ENCODE peak calls at places on chromosomes 4 and X, in four cellular contexts. K, P, J and U are unnamed samples.

GRCh38 chrX:9539611-9540387 is 74.9 kb downstream of the TBL1X start:
- DNase-seq in J (no peak), P (peak; percentile 3), K (no peak), U (no peak)

GRCh38 chrX:34578237-34578636 is 78.8 kb downstream of the TMEM47 start:
- DNase-seq in J (peak; percentile 14), K (no peak), P (peak; percentile 36), U (peak; percentile 38)

GRCh38 chr4:153148796-153149195 is 55.4 kb upstream of the TRIM2 start:
- DNase-seq in K (no peak), J (no peak), P (no peak), U (no peak)

GRCh38 chr4:113328514-113328913 is 279.1 kb downstream of the ANK2 start:
- DNase-seq in P (peak; percentile 25), J (no peak), K (no peak), U (no peak)

GRCh38 chrX:134457708-134458107 is 2.3 kb upstream of the HPRT1 start:
- DNase-seq in K (no peak), J (no peak), P (no peak), U (no peak)

GRCh38 chr4:121126449-121127006 is 37.6 kb downstream of the TNIP3 start:
- DNase-seq in J (no peak), K (no peak), P (no peak), U (no peak)

GRCh38 chrX:1093112-1093511 is 119.3 kb downstream of the CRLF2 start:
- DNase-seq in K (peak; percentile 55), J (no peak), P (no peak), U (no peak)

GRCh38 chr4:56728512-56728911 is 47.4 kb upstream of the HOPX start:
- DNase-seq in P (peak; percentile 86), K (no peak), J (peak; percentile 50), U (peak; percentile 100)

GRCh38 chr4:127965803-127966175 is 583 bp downstream of the ABHD18 start:
- DNase-seq in K (peak; percentile 78), P (peak; percentile 62), J (peak; percentile 32), U (no peak)

GRCh38 chr4:186699298-186699697 is 24.4 kb downstream of the FAT1 start:
- DNase-seq in P (peak; percentile 87), J (no peak), K (no peak), U (no peak)

GRCh38 chr4:112181358-112182000 is 36.2 kb downstream of the FAM241A start:
- DNase-seq in J (no peak), P (peak; percentile 17), K (no peak), U (no peak)

GRCh38 chrX:1419545-1420355 is 27.8 kb upstream of the SLC25A6 start:
- DNase-seq in J (peak; percentile 11), K (no peak), P (no peak), U (no peak)

GRCh38 chr4:13570916-13571315 is 26.6 kb upstream of the NKX3-2 start:
- DNase-seq in J (no peak), K (no peak), P (no peak), U (no peak)

GRCh38 chrX:67587946-67588624 is 44.3 kb downstream of the AR start:
- DNase-seq in J (peak; percentile 7), K (no peak), P (peak; percentile 59), U (no peak)

GRCh38 chr4:115110191-115111166 is 2.9 kb downstream of the NDST4 start:
- DNase-seq in K (no peak), P (no peak), J (no peak), U (no peak)

GRCh38 chrX:152632445-152633097 is 5.1 kb upstream of the GABRQ start:
- DNase-seq in P (peak; percentile 40), J (peak; percentile 37), K (no peak), U (peak; percentile 34)

GRCh38 chrX:3271485-3272186 is 74.8 kb downstream of the MXRA5 start:
- DNase-seq in P (peak; percentile 74), J (peak; percentile 54), K (no peak), U (peak; percentile 50)

GRCh38 chrX:24668111-24668510 is 21.0 kb upstream of the PCYT1B start:
- DNase-seq in P (no peak), J (no peak), K (no peak), U (peak; percentile 23)

GRCh38 chr4:116520886-116521285 is 564.5 kb downstream of the TRAM1L1 start:
- DNase-seq in J (no peak), P (no peak), K (no peak), U (no peak)

GRCh38 chr4:176526704-176527103 is 206.9 kb downstream of the SPCS3 start:
- DNase-seq in K (no peak), P (no peak), J (no peak), U (no peak)

GRCh38 chrX:107684956-107685385 is 56.7 kb downstream of the PRPS1 start:
- DNase-seq in K (no peak), J (no peak), P (peak; percentile 87), U (peak; percentile 53)

GRCh38 chr4:6885953-6886557 is 23.6 kb upstream of the TBC1D14 start:
- DNase-seq in P (peak; percentile 47), J (peak; percentile 79), K (no peak), U (peak; percentile 64)

GRCh38 chrX:153873282-153874090 is 12.5 kb downstream of the L1CAM start:
- DNase-seq in K (no peak), P (no peak), J (no peak), U (no peak)

GRCh38 chrX:148380614-148381561 is 119.5 kb upstream of the AFF2 start:
- DNase-seq in J (peak; percentile 11), K (no peak), P (no peak), U (no peak)

GRCh38 chr4:15901996-15902395 is 36.5 kb downstream of the FGFBP1 start:
- DNase-seq in J (no peak), P (peak; percentile 43), K (no peak), U (no peak)

GRCh38 chrX:125266153-125266660 is 53.5 kb upstream of the TEX13C start:
- DNase-seq in J (no peak), P (no peak), K (no peak), U (no peak)

GRCh38 chr4:146122398-146122797 is 53.1 kb upstream of the LSM6 start:
- DNase-seq in P (no peak), K (no peak), J (no peak), U (no peak)

GRCh38 chr4:107719211-107719926 is 665 bp downstream of the PAPSS1 start:
- DNase-seq in P (peak; percentile 68), K (no peak), J (peak; percentile 35), U (peak; percentile 40)

GRCh38 chrX:42755820-42756219 is 22.1 kb downstream of the PPP1R2C start:
- DNase-seq in J (peak; percentile 74), K (no peak), P (peak; percentile 58), U (peak; percentile 58)

GRCh38 chr4:5137927-5138326 is 86.6 kb downstream of the STK32B start:
- DNase-seq in P (no peak), K (no peak), J (peak; percentile 55), U (no peak)

GRCh38 chr4:141275834-141276233 is 55.1 kb downstream of the ZNF330 start:
- DNase-seq in K (no peak), P (peak; percentile 27), J (peak; percentile 72), U (peak; percentile 40)

GRCh38 chr4:81954266-81954665 is 419.5 kb downstream of the HNRNPD start:
- DNase-seq in K (no peak), J (no peak), P (no peak), U (no peak)

GRCh38 chr4:15725608-15726007 is 22.7 kb downstream of the BST1 start:
- DNase-seq in P (no peak), K (no peak), J (no peak), U (peak; percentile 82)

GRCh38 chrX:98067611-98068010 is 1183.9 kb downstream of the RPA4 start:
- DNase-seq in P (peak; percentile 14), K (no peak), J (peak; percentile 4), U (peak; percentile 20)

GRCh38 chrX:12463052-12463451 is 324.8 kb downstream of the FRMPD4 start:
- DNase-seq in P (no peak), K (no peak), J (no peak), U (no peak)

GRCh38 chr4:2304877-2305561 is 43.1 kb upstream of the MXD4 start:
- DNase-seq in K (no peak), J (peak; percentile 6), P (no peak), U (no peak)

GRCh38 chr4:10093801-10094552 is 22.6 kb downstream of the WDR1 start:
- DNase-seq in J (peak; percentile 79), K (no peak), P (no peak), U (peak; percentile 91)

GRCh38 chrX:6990552-6991193 is 156.8 kb upstream of the STS start:
- DNase-seq in P (peak; percentile 24), K (no peak), J (no peak), U (no peak)